ENCODE peak calls at places on chromosome 6, in four cellular contexts. N is heart left ventricle; X is activated CD4-positive, alpha-beta T cell treated with anti-CD3 and anti-CD28 coated beads, Interleukin-2, amount 50 U/mL, for 4 hours; J is coronary artery. F is an unnamed sample.

GRCh38 chr6:30044630-30045029 is 16.4 kb upstream of the POLR1H start:
- DNase-seq in N (no peak), X (no peak), J (no peak), F (no peak)

GRCh38 chr6:154951400-154952200 is 43.5 kb upstream of the TIAM2 start:
- DNase-seq in N (no peak), X (no peak), J (no peak), F (no peak)

GRCh38 chr6:158290659-158291058 is 21.6 kb upstream of the TULP4 start:
- DNase-seq in N (no peak), X (peak; percentile 45), J (no peak), F (no peak)

GRCh38 chr6:167030222-167031072 is 31.2 kb downstream of the CEP43 start:
- DNase-seq in N (no peak), X (no peak), J (no peak), F (no peak)

GRCh38 chr6:6591778-6592388 is 3.4 kb downstream of the LY86 start:
- DNase-seq in N (peak; percentile 65), X (no peak), J (no peak), F (no peak)

GRCh38 chr6:166027761-166028160 is 139.9 kb downstream of the TBXT start:
- DNase-seq in N (no peak), X (no peak), J (no peak), F (no peak)

GRCh38 chr6:797479-798077 is 104.6 kb upstream of the EXOC2 start:
- DNase-seq in N (no peak), X (peak; percentile 11), J (no peak), F (peak; percentile 27)

GRCh38 chr6:112223070-112223861 is 31.1 kb downstream of the LAMA4 start:
- DNase-seq in N (no peak), X (no peak), J (no peak), F (no peak)

GRCh38 chr6:44917430-44917829 is 410.7 kb upstream of the RUNX2 start:
- DNase-seq in N (no peak), X (no peak), J (no peak), F (no peak)

GRCh38 chr6:25627001-25627400 is 25.0 kb upstream of the SCGN start:
- DNase-seq in N (no peak), X (no peak), J (no peak), F (no peak)

GRCh38 chr6:136034422-136034821 is 182.9 kb downstream of the PDE7B start:
- DNase-seq in N (no peak), X (no peak), J (no peak), F (no peak)

GRCh38 chr6:49606696-49607390 is 29.8 kb downstream of the RHAG start:
- DNase-seq in N (no peak), X (no peak), J (no peak), F (peak; percentile 41)

GRCh38 chr6:119669228-119669627 is 319.7 kb upstream of the MAN1A1 start:
- DNase-seq in N (no peak), X (no peak), J (no peak), F (no peak)

GRCh38 chr6:35359744-35360348 is 17.5 kb downstream of the PPARD start:
- DNase-seq in N (peak; percentile 68), X (no peak), J (no peak), F (no peak)

GRCh38 chr6:79421001-79421411 is 116.2 kb downstream of the LCA5 start:
- DNase-seq in N (no peak), X (no peak), J (no peak), F (no peak)

GRCh38 chr6:29537714-29538403 is 21.7 kb downstream of the UBD start:
- DNase-seq in N (no peak), X (no peak), J (no peak), F (no peak)

GRCh38 chr6:149233056-149233715 is 84.3 kb upstream of the TAB2 start:
- DNase-seq in N (no peak), X (peak; percentile 33), J (no peak), F (no peak)